ENCODE peak calls at places on chromosomes 1 and 21, in five cellular contexts. K, H, W, B and Z are unnamed samples.
A peak's percentile ranks its signal among the peaks of the same experiment; 100 is the strongest.

GRCh38 chr1:63010898-63011660 is 227.1 kb downstream of the ATG4C start:
- DNase-seq in B (no peak), H (peak; percentile 24), W (no peak), K (no peak), Z (no peak)

GRCh38 chr21:39637971-39638628 is 25.4 kb downstream of the B3GALT5 start:
- DNase-seq in B (no peak), K (no peak), W (no peak), H (no peak), Z (no peak)

GRCh38 chr1:156359973-156360372 is 9.0 kb upstream of the RHBG start:
- DNase-seq in H (no peak), B (no peak), W (peak; percentile 51), K (no peak), Z (no peak)

GRCh38 chr21:32403201-32403701 is 9.3 kb upstream of the EVA1C start:
- DNase-seq in W (peak; percentile 81), B (peak; percentile 3), H (peak; percentile 48), K (no peak), Z (no peak)

GRCh38 chr1:62529227-62529626 is 68.1 kb upstream of the ANGPTL3 start:
- DNase-seq in B (no peak), H (peak; percentile 22), W (no peak), K (no peak), Z (no peak)

GRCh38 chr1:55826413-55827080 is 611.4 kb upstream of the USP24 start:
- DNase-seq in W (no peak), H (no peak), K (no peak), B (no peak), Z (no peak)

GRCh38 chr1:9291914-9292360 is 757 bp upstream of the SPSB1 start:
- DNase-seq in K (no peak), H (peak; percentile 58), W (no peak), B (no peak), Z (no peak)

GRCh38 chr1:96999191-96999590 is 277.6 kb downstream of the PTBP2 start:
- DNase-seq in H (no peak), W (no peak), K (no peak), B (no peak), Z (no peak)

GRCh38 chr1:204258213-204259115 is 44.7 kb upstream of the GOLT1A start:
- DNase-seq in B (no peak), W (peak; percentile 69), H (peak; percentile 42), K (peak; percentile 37), Z (peak; percentile 18)

GRCh38 chr1:167518331-167518700 is at the start of gene CD247:
- DNase-seq in H (no peak), B (no peak), W (no peak), K (no peak), Z (no peak)

GRCh38 chr1:4638347-4638734 is 16.1 kb upstream of the AJAP1 start:
- DNase-seq in W (no peak), K (no peak), B (no peak), H (no peak), Z (no peak)

GRCh38 chr1:44650159-44650831 is 24.0 kb downstream of the TMEM53 start:
- DNase-seq in B (no peak), H (no peak), K (no peak), W (no peak), Z (no peak)

GRCh38 chr1:228163004-228163753 is 2.4 kb upstream of the IBA57 start:
- DNase-seq in B (no peak), W (no peak), H (no peak), K (no peak), Z (no peak)

GRCh38 chr1:164602480-164603093 is 43.6 kb downstream of the PBX1 start:
- DNase-seq in B (no peak), K (no peak), W (no peak), H (no peak), Z (no peak)

GRCh38 chr1:206656936-206657335 is 21.6 kb downstream of the DYRK3 start:
- DNase-seq in K (no peak), B (no peak), W (no peak), H (no peak), Z (no peak)

GRCh38 chr1:236810018-236810417 is 14.9 kb downstream of the MTR start:
- DNase-seq in H (no peak), W (no peak), K (no peak), B (no peak), Z (no peak)

GRCh38 chr1:172449585-172450523 is 6.0 kb upstream of the PIGC start:
- DNase-seq in K (peak; percentile 39), H (peak; percentile 85), W (peak; percentile 83), B (no peak), Z (peak; percentile 66)

GRCh38 chr21:18249542-18250152 is 5.0 kb downstream of the CHODL start:
- DNase-seq in W (no peak), K (no peak), H (no peak), B (no peak), Z (no peak)

GRCh38 chr1:115067460-115067859 is 21.8 kb downstream of the TSPAN2 start:
- DNase-seq in H (no peak), K (no peak), W (no peak), B (no peak), Z (no peak)

GRCh38 chr21:34192646-34193285 is 119.4 kb downstream of the MRPS6 start:
- DNase-seq in W (no peak), B (peak; percentile 35), H (no peak), K (no peak), Z (no peak)

GRCh38 chr1:88877382-88877825 is 14.0 kb downstream of the GTF2B start:
- DNase-seq in B (no peak), W (peak; percentile 6), K (peak; percentile 19), H (peak; percentile 24), Z (no peak)

GRCh38 chr1:91948501-91949355 is 473 bp upstream of the BRDT start:
- DNase-seq in B (no peak), H (no peak), K (no peak), W (no peak), Z (no peak)
- H3K4me3 ChIP-seq in B (no peak overlapping the region), H (no peak overlapping the region), K (no peak overlapping the region), W (no peak overlapping the region), Z (no peak overlapping the region)

GRCh38 chr1:152506899-152507498 is 3.6 kb upstream of the LCE5A start:
- DNase-seq in W (no peak), H (no peak), B (no peak), K (no peak), Z (no peak)
- H3K9me3 ChIP-seq in W (no peaks in the 10 kb centered on the region), H (no peaks in the 10 kb centered on the region), B (no peaks in the 10 kb centered on the region), K (no peaks in the 10 kb centered on the region), Z (no peaks in the 10 kb centered on the region)

DNA sequence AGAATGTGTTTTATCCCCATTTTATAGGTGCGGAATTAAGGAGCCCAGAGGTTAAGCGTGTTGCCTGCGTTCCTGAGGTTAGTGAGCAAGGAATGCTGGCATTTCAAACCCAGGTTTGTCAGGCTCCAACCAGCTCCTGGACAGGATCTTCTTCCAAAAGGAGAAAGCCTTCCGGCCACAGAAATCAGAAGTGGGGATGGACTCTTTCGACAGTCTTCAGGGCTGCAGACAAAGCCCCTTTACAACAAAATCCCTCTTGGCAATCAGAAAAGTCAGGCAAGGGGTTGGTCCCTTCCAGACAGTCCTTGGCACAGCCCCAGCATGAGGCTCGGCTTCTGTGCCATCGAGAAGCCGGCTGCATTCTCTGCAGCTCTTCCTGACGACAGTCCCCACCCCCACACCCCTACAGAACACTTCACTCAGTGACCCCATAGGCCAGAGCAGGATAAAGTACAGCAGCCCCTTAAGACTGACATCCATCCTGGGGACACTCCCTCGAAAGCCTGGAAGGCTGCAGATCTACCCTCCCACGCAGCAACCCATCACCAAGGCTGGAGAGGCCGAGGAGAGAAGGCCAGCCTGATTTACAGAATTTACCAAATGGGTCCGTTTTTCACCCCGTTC is 82.1 kb downstream of the SSBP3 start:
- DNase-seq in H (no peak), K (no peak), W (peak; percentile 42), B (no peak), Z (no peak)
- TF ChIP-seq SIN3A in H (no peak), K (no peak), W (no peak), B (no peak), Z (no peak)

DNA sequence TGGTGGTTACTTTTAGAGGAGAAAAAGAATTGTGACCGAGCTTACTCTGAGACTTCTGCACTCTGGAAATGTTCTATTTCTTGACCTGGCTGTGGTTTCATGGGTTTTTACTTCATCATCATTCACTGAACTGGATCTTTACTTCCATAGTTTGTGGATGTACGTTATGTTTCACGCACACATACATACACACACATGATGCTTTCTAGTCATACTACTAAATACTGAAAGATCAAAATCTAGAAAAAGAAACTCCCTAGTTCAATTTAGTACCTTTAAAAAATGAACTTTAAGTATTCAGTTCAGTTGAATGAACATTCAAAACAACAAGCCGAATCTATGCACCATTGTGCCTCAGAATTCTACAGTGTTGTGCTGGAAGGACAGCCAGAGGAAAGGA is 65.0 kb downstream of the TEX35 start:
- DNase-seq in B (no peak), H (no peak), K (no peak), W (no peak), Z (no peak)
- H3K4me3 ChIP-seq in B (no peak overlapping the region), H (no peak overlapping the region), K (no peak overlapping the region), W (no peak overlapping the region), Z (no peak overlapping the region)

GRCh38 chr1:29565490-29565889 is 329.2 kb downstream of the PTPRU start:
- DNase-seq in B (no peak), K (no peak), W (no peak), H (no peak), Z (no peak)
- H3K9me3 ChIP-seq in B (no peaks in the 10 kb centered on the region), K (peaks cover 14% of the 10 kb centered on the region), W (peaks cover 7% of the 10 kb centered on the region), H (peaks cover 55% of the 10 kb centered on the region), Z (peaks cover 21% of the 10 kb centered on the region)

GRCh38 chr1:75671708-75672107 is 52.8 kb upstream of the ACADM start:
- DNase-seq in K (no peak), B (no peak), W (no peak), H (no peak), Z (no peak)
- TF ChIP-seq SIN3A in K (no peak), B (no peak), W (no peak), H (no peak), Z (no peak)

DNA sequence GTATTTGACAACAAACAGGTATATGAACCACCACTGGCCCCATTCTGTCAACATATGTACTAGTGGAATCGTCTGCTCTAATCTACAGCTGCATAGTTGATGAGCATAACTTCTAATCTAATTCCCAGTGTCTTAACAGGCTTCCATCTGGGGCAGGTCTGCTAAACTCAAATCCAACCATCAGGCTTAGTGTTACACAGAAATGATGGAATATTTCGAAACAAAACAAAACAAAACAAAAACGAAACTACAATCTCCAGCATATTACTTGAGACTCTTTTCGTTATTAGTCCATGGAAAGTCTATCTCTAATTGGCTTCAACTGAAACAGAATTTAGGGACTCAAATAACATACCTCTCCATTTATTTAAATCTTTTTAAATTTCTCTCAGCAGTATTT is 37.6 kb downstream of the DIPK1A start:
- DNase-seq in K (no peak), H (no peak), B (no peak), W (no peak), Z (no peak)
- H3K4me3 ChIP-seq in K (no peak overlapping the region), H (no peak overlapping the region), B (no peak overlapping the region), W (no peak overlapping the region), Z (peak overlapping the region; percentile 7)

DNA sequence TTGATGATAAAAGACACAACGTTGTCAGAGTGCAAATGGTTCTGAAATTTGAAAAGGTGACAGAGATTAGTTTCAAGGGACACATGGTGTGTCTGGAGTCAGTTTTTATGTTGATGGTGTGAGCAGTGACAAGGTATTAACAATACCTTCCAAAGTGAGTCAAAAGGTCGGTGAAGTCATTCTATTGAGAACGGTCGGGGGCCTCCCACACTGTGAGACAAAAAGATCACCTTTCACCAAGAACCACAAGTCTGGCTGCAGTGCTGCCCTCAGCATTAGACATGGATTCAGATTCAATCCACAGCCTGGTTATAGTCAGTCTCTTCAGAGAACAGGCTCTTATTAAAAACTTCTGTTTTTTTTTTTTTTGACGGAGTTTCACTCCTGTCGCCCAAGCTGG is 26.5 kb downstream of the ZNF124 start:
- DNase-seq in K (no peak), B (no peak), W (no peak), H (no peak), Z (no peak)
- H3K9me3 ChIP-seq in K (peaks cover 26% of the 10 kb centered on the region), B (peaks cover 44% of the 10 kb centered on the region), W (peaks cover 23% of the 10 kb centered on the region), H (peaks cover 14% of the 10 kb centered on the region), Z (peaks cover 70% of the 10 kb centered on the region)

GRCh38 chr1:11324562-11324961 is 51.6 kb downstream of the UBIAD1 start:
- DNase-seq in H (no peak), W (no peak), K (no peak), B (no peak), Z (no peak)
- TF ChIP-seq SIN3A in H (no peak), W (no peak), K (no peak), B (no peak), Z (no peak)